ENCODE peak calls at places on chromosomes 7 and 10, in seven cellular contexts. M, U, Z, D, X, I and L are unnamed samples.
A peak's percentile ranks its signal among the peaks of the same experiment; 100 is the strongest.

GRCh38 chr10:60286436-60287023 is 103.1 kb downstream of the ANK3 start:
- DNase-seq in M (no peak), U (no peak), Z (no peak), D (no peak), X (no peak), I (no peak), L (no peak)

GRCh38 chr7:14424675-14425074 is 435.2 kb upstream of the ETV1 start:
- DNase-seq in M (no peak), U (no peak), Z (no peak), D (no peak), X (no peak), I (no peak), L (peak; percentile 75)

GRCh38 chr7:127896683-127897082 is 134.6 kb downstream of the LRRC4 start:
- DNase-seq in M (no peak), U (no peak), Z (no peak), D (no peak), X (no peak), I (no peak), L (no peak)

GRCh38 chr7:47183896-47184629 is 397.8 kb downstream of the TNS3 start:
- DNase-seq in M (no peak), U (no peak), Z (no peak), D (no peak), X (no peak), I (no peak), L (no peak)

GRCh38 chr7:15334524-15335269 is 227.1 kb downstream of the AGMO start:
- DNase-seq in M (no peak), U (no peak), Z (no peak), D (no peak), X (no peak), I (no peak), L (no peak)

GRCh38 chr10:80537705-80538480 is at the start of gene SH2D4B:
- DNase-seq in M (peak; percentile 41), U (no peak), Z (no peak), D (peak; percentile 69), X (no peak), I (no peak), L (no peak)

GRCh38 chr10:28734940-28735759 is 57.8 kb downstream of the BAMBI start:
- DNase-seq in M (no peak), U (peak; percentile 16), Z (peak; percentile 73), D (peak; percentile 9), X (peak; percentile 95), I (no peak), L (no peak)

GRCh38 chr7:42227931-42228591 is 8.9 kb downstream of the GLI3 start:
- DNase-seq in M (peak; percentile 76), U (no peak), Z (no peak), D (no peak), X (no peak), I (no peak), L (no peak)

GRCh38 chr10:32981760-32982159 is 23.7 kb upstream of the ITGB1 start:
- DNase-seq in M (no peak), U (no peak), Z (no peak), D (no peak), X (no peak), I (no peak), L (no peak)

GRCh38 chr7:69953319-69954067 is 355.2 kb downstream of the AUTS2 start:
- DNase-seq in M (no peak), U (no peak), Z (no peak), D (no peak), X (no peak), I (no peak), L (no peak)

GRCh38 chr7:48636391-48637015 is 287.8 kb upstream of the CDC14C start:
- DNase-seq in M (no peak), U (no peak), Z (no peak), D (no peak), X (no peak), I (no peak), L (no peak)

GRCh38 chr7:36765605-36766004 is 41.3 kb upstream of the AOAH start:
- DNase-seq in M (no peak), U (peak; percentile 27), Z (peak; percentile 14), D (no peak), X (no peak), I (no peak), L (peak; percentile 51)

GRCh38 chr10:17075510-17075909 is 54.1 kb downstream of the CUBN start:
- DNase-seq in M (no peak), U (no peak), Z (no peak), D (no peak), X (peak; percentile 18), I (no peak), L (no peak)

GRCh38 chr7:76262683-76263402 is 39.6 kb upstream of the HSPB1 start:
- DNase-seq in M (peak; percentile 83), U (peak; percentile 69), Z (peak; percentile 69), D (peak; percentile 88), X (peak; percentile 68), I (no peak), L (peak; percentile 88)

GRCh38 chr10:131850490-131850880 is 50.3 kb upstream of the PPP2R2D start:
- DNase-seq in M (no peak), U (no peak), Z (no peak), D (no peak), X (no peak), I (no peak), L (no peak)

GRCh38 chr7:142797799-142798377 is 27.1 kb downstream of the PRSS2 start:
- DNase-seq in M (peak; percentile 40), U (no peak), Z (no peak), D (peak; percentile 40), X (no peak), I (no peak), L (no peak)

GRCh38 chr7:155973451-155973997 is 161.3 kb upstream of the SHH start:
- DNase-seq in M (no peak), U (no peak), Z (no peak), D (no peak), X (no peak), I (no peak), L (no peak)

GRCh38 chr10:15737635-15738034 is 17.9 kb upstream of the ITGA8 start:
- DNase-seq in M (no peak), U (no peak), Z (no peak), D (no peak), X (no peak), I (no peak), L (no peak)

GRCh38 chr7:28041508-28042314 is 138.9 kb downstream of the JAZF1 start:
- DNase-seq in M (no peak), U (peak; percentile 37), Z (no peak), D (no peak), X (no peak), I (no peak), L (no peak)

GRCh38 chr7:7553386-7553785 is 13.3 kb upstream of the MIOS start:
- DNase-seq in M (no peak), U (no peak), Z (no peak), D (no peak), X (no peak), I (no peak), L (no peak)

DNA sequence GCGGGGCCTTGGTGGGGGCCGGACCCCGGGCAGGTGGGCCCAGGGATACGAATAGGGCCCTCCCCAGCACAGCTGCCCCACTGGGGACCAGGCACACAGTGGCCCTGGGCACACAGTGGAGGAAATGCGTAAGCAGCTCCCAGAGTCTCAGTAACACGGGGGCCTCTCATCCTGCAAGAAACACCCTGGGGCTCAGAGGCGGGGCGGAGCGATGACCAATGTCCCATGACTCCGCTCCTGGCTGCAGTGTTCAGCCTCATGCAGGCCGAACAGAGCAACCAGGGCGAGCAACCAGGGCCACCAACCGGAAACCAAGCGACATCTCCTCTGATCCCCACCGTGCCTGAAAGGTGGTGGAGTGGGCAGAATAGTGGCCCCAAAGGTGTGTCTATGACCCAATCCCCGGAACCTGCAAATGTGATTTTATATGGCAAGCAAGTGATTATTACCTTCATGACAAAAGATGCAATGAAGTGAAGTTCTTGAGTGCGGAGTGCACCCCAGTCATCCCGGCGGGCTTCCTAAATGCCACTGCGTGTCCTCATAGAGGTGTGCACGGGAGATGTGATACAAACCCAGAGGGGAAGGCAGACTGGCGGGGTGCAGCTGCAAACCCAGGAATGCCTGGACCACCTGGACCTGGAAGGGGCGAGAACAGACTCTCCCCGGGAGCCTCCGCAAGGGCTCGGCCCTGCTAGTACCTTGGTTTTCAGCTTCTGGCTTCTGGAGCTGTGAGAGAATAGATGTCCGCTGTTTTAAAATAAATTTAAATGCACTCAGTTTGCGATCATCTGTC is 50.1 kb upstream of the EBF3 start:
- DNase-seq in M (no peak), U (no peak), Z (no peak), D (no peak), X (no peak), I (no peak), L (no peak)
- TF ChIP-seq JUND in M (no peak), U (no peak), Z (no peak), D (no peak), X (no peak), I (no peak), L (no peak)

DNA sequence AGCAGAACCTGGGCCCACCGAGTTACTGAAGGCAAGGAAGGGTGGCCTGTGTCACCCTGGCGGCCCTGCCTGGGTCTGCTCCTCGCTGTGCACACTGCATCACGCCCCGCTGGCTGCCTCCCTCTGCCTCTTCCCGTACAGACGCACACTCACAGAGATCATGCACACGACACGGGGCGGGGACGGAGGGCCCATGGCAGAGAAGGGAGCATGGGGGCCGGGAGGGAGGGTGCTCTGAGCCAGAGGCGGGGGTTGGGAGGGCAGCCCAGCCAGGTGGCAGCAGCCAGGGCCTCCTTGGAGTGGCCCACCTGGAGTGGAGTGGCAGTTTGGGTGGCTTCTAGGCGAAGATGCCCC is 16.6 kb downstream of the BUD23 start:
- DNase-seq in M (no peak), U (no peak), Z (no peak), D (no peak), X (no peak), I (no peak), L (no peak)
- TF ChIP-seq JUND in M (no peak), U (no peak), Z (no peak), D (no peak), X (no peak), I (no peak), L (no peak)

DNA sequence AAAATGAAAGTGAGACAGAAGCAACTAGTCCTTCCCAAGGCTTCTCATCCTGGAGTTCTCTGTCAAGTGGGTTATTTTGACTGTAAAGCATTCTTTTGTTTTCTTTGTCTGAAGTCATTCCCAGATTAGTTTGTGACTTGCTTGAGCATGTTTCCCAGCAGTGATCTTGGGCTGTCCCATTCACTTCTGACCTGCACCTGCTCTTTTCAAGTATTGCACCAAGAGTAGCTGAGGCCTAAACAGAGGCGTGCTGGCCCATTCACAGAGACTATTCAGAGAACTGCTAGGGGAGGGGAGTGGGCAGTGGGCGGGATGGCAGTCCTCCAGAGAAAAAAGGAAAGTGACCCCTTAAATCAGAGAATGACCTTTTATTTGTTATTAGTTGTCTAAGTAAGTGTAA is 61.3 kb downstream of the CACNA2D1 start:
- DNase-seq in M (no peak), U (no peak), Z (no peak), D (no peak), X (no peak), I (no peak), L (no peak)
- TF ChIP-seq JUND in M (no peak), U (no peak), Z (no peak), D (no peak), X (no peak), I (no peak), L (no peak)

GRCh38 chr7:80942261-80943041 is 23.6 kb upstream of the SEMA3C start:
- DNase-seq in M (no peak), U (peak; percentile 79), Z (no peak), D (peak; percentile 38), X (peak; percentile 61), I (no peak), L (peak; percentile 87)
- TF ChIP-seq JUND in M (no peak), U (peak; percentile 69), Z (no peak), D (peak; percentile 97), X (no peak), I (no peak), L (peak; percentile 88)